ENCODE peak calls at places on chromosomes 4 and X, in seven cellular contexts. N is fibroblast of pulmonary artery, I is left lung, T is lower lobe of right lung, C is type B pancreatic cell, S is fibroblast of lung, U is lower leg skin. G is an unnamed sample.

GRCh38 chr4:101279377-101279871 is 67.9 kb downstream of the PPP3CA start:
- DNase-seq in N (peak), I (no peak), T (no peak), C (no peak), S (peak), U (no peak), G (no peak)

GRCh38 chr4:41998019-41998418 is 7.7 kb downstream of the SLC30A9 start:
- DNase-seq in N (no peak), I (no peak), T (no peak), C (no peak), S (no peak), U (no peak), G (no peak)

GRCh38 chrX:120769576-120770341 is 105.9 kb downstream of the CT47B1 start:
- DNase-seq in N (peak), I (no peak), T (no peak), C (no peak), S (peak), U (no peak), G (peak)

GRCh38 chr4:148151797-148152196 is 290.4 kb downstream of the NR3C2 start:
- DNase-seq in N (no peak), I (no peak), T (no peak), C (no peak), S (no peak), U (no peak), G (no peak)

GRCh38 chr4:135408109-135408508 is 1206.5 kb upstream of the PABPC4L start:
- DNase-seq in N (no peak), I (peak), T (no peak), C (no peak), S (no peak), U (no peak), G (no peak)

GRCh38 chr4:65668201-65669007 is 1.9 kb downstream of the EPHA5 start:
- DNase-seq in N (peak), I (peak), T (no peak), C (no peak), S (peak), U (no peak), G (peak)

GRCh38 chr4:101835121-101835904 is 44.8 kb downstream of the BANK1 start:
- DNase-seq in N (peak), I (no peak), T (no peak), C (no peak), S (peak), U (no peak), G (no peak)

GRCh38 chr4:139819082-139819481 is 153.5 kb downstream of the MGST2 start:
- DNase-seq in N (no peak), I (no peak), T (no peak), C (no peak), S (no peak), U (no peak), G (no peak)

GRCh38 chrX:73850124-73851013 is 287.4 kb downstream of the CHIC1 start:
- DNase-seq in N (peak), I (no peak), T (no peak), C (no peak), S (peak), U (no peak), G (peak)

GRCh38 chr4:29708473-29708872 is 1011.7 kb upstream of the PCDH7 start:
- DNase-seq in N (peak), I (no peak), T (no peak), C (no peak), S (peak), U (no peak), G (no peak)

GRCh38 chrX:101617211-101618191 is at the start of gene ARMCX6:
- DNase-seq in N (peak), I (peak), T (peak), C (no peak), S (peak), U (peak), G (peak)

GRCh38 chr4:159787901-159788300 is 685.0 kb downstream of the RAPGEF2 start:
- DNase-seq in N (no peak), I (no peak), T (no peak), C (no peak), S (peak), U (no peak), G (no peak)

GRCh38 chrX:74923942-74924448 is 1.3 kb downstream of the NEXMIF start:
- DNase-seq in N (peak), I (peak), T (peak), C (no peak), S (no peak), U (no peak), G (peak)

GRCh38 chr4:26893491-26893890 is 32.9 kb downstream of the STIM2 start:
- DNase-seq in N (no peak), I (no peak), T (no peak), C (no peak), S (no peak), U (no peak), G (no peak)

GRCh38 chrX:119474615-119475388 is 6.6 kb downstream of the SLC25A5 start:
- DNase-seq in N (no peak), I (no peak), T (no peak), C (no peak), S (no peak), U (no peak), G (no peak)
- TF ChIP-seq CTCF in N (no peak), I (no peak), T (no peak), C (no peak), S (no peak), U (no peak), G (no peak)

GRCh38 chr4:4481394-4482000 is 60.4 kb downstream of the STX18 start:
- DNase-seq in N (no peak), I (no peak), T (no peak), C (no peak), S (peak), U (no peak), G (no peak)

GRCh38 chr4:4479366-4479765 is 62.5 kb downstream of the STX18 start:
- DNase-seq in N (no peak), I (no peak), T (no peak), C (no peak), S (no peak), U (no peak), G (no peak)

GRCh38 chr4:4477796-4478195 is 64.1 kb downstream of the STX18 start:
- DNase-seq in N (no peak), I (no peak), T (no peak), C (no peak), S (peak), U (no peak), G (no peak)

GRCh38 chr4:4480205-4480604 is 61.6 kb downstream of the STX18 start:
- DNase-seq in N (no peak), I (no peak), T (no peak), C (no peak), S (peak), U (no peak), G (no peak)

DNA sequence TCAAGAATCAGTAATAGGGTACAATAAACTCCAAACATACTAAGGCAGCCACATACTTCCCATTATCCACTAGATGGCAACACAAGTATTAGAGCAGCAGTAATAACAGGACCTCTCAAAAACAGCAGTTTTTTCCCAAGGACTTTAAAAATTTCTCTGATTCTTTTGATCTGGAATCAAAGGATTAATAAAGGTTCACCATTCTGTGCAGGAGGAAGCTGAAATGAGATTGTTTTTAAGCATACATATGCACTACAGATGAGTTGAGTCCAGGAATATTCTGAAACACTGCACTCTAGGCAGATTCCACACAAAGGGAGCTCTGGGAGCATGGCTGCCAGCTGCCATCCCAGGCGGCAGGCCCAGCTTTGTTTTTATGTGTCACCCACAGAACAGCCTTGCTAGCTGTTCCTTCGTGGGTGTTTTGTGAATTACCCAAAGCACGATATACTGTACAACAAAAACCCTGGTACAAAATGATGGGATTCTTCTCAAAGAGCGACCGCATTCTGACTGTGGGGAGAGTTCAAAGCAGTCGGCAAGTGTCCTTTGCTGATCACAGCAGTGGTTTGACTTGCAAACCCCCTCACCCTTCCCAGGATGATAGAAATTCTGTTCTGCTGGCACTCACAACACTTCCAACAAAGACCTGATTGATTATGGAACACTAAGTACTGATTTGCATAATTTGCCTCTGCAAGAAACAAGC is 61.0 kb downstream of the STX18 start:
- DNase-seq in N (peak), I (no peak), T (no peak), C (no peak), S (peak), U (no peak), G (no peak)
- TF ChIP-seq CTCF in N (peak), I (no peak), T (peak), C (peak), S (peak), U (no peak), G (peak)

GRCh38 chr4:79074040-79074439 is 134.8 kb upstream of the PAQR3 start:
- DNase-seq in N (no peak), I (no peak), T (no peak), C (no peak), S (no peak), U (no peak), G (no peak)
- TF ChIP-seq CTCF in N (no peak), I (no peak), T (no peak), C (no peak), S (no peak), U (no peak), G (no peak)

GRCh38 chr4:153223935-153224334 is 19.7 kb downstream of the TRIM2 start:
- DNase-seq in N (peak), I (no peak), T (no peak), C (no peak), S (peak), U (no peak), G (no peak)

GRCh38 chr4:153223418-153223792 is 19.2 kb downstream of the TRIM2 start:
- DNase-seq in N (no peak), I (no peak), T (no peak), C (no peak), S (no peak), U (no peak), G (no peak)

GRCh38 chr4:153221783-153222161 is 17.5 kb downstream of the TRIM2 start:
- DNase-seq in N (no peak), I (no peak), T (no peak), C (no peak), S (no peak), U (no peak), G (no peak)

GRCh38 chr4:153222162-153222789 is 18.0 kb downstream of the TRIM2 start:
- DNase-seq in N (peak), I (no peak), T (no peak), C (peak), S (peak), U (peak), G (peak)

GRCh38 chr4:153222790-153223417 is 18.7 kb downstream of the TRIM2 start:
- DNase-seq in N (peak), I (peak), T (peak), C (peak), S (peak), U (peak), G (peak)
- TF ChIP-seq CTCF in N (no peak), I (no peak), T (no peak), C (no peak), S (no peak), U (no peak), G (no peak)

GRCh38 chrX:2500091-2500680 is 590 bp downstream of the DHRSX start:
- DNase-seq in N (peak), I (peak), T (peak), C (no peak), S (peak), U (peak), G (peak)
- TF ChIP-seq CTCF in N (no peak), I (no peak), T (no peak), C (peak), S (no peak), U (no peak), G (peak)

GRCh38 chr4:104693601-104694201 is 199.0 kb upstream of the CXXC4 start:
- DNase-seq in N (peak), I (no peak), T (no peak), C (no peak), S (peak), U (no peak), G (no peak)
- TF ChIP-seq CTCF in N (peak), I (no peak), T (peak), C (peak), S (peak), U (no peak), G (no peak)

DNA sequence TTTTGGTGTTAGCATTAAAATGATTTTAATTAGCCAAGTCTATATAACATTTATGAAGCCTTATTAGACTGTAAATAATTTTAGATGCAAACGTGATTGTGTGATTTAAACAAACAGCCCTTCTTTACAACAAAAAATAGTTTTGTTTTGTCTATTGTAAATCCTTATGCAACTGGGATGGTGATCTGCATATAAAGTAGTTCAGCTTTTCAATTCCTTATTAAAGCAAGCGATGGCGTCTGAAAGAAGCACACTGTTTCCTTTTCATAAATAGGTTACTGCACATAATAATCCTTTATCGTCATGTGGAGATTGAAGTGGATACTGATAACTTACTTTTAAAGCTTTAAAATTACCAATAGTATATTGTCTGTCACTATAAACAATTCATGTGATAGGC is 8.8 kb downstream of the SLITRK2 start:
- DNase-seq in N (no peak), I (no peak), T (no peak), C (no peak), S (no peak), U (no peak), G (no peak)
- TF ChIP-seq CTCF in N (no peak), I (no peak), T (no peak), C (no peak), S (no peak), U (no peak), G (no peak)

GRCh38 chrX:48466696-48467095 is 3.4 kb downstream of the SLC38A5 start:
- DNase-seq in N (no peak), I (no peak), T (no peak), C (no peak), S (no peak), U (no peak), G (no peak)
- TF ChIP-seq CTCF in N (peak), I (no peak), T (no peak), C (peak), S (peak), U (no peak), G (no peak)

GRCh38 chr4:6032249-6033244 is 14.3 kb upstream of the C4orf50 start:
- DNase-seq in N (no peak), I (no peak), T (no peak), C (no peak), S (peak), U (no peak), G (no peak)
- TF ChIP-seq CTCF in N (no peak), I (no peak), T (no peak), C (peak), S (no peak), U (no peak), G (no peak)